ENCODE peak calls at places on chromosomes 1 and 21, in six cellular contexts. Z, X, M, Q, D and A are unnamed samples.

GRCh38 chr1:179818743-179819173 is 58.8 kb downstream of the TOR1AIP2 start:
- DNase-seq in X (no peak), D (no peak), Q (peak; percentile 57), Z (no peak), M (peak; percentile 28), A (no peak)

GRCh38 chr1:206456577-206457375 is 13.5 kb upstream of the IKBKE start:
- DNase-seq in Q (no peak), M (no peak), D (no peak), X (no peak), Z (peak; percentile 70), A (no peak)

GRCh38 chr1:4939266-4939665 is 284.9 kb downstream of the AJAP1 start:
- DNase-seq in D (no peak), Z (no peak), Q (no peak), X (no peak), M (no peak), A (no peak)

GRCh38 chr1:67367370-67368345 is 60.0 kb downstream of the IL12RB2 start:
- DNase-seq in M (no peak), Z (no peak), Q (peak; percentile 82), D (no peak), X (peak; percentile 50), A (no peak)

GRCh38 chr1:183030053-183030452 is 6.8 kb downstream of the LAMC1 start:
- DNase-seq in D (no peak), X (no peak), M (no peak), Q (no peak), Z (no peak), A (no peak)

GRCh38 chr1:156689035-156689959 is 12.1 kb upstream of the NES start:
- DNase-seq in Z (peak; percentile 83), D (peak; percentile 87), Q (peak; percentile 84), M (peak; percentile 89), X (peak; percentile 56), A (peak; percentile 68)

GRCh38 chr21:33866851-33867250 is 48.8 kb downstream of the ATP5PO start:
- DNase-seq in M (no peak), D (no peak), Q (no peak), Z (no peak), X (no peak), A (no peak)

GRCh38 chr1:241475688-241476087 is 43.9 kb downstream of the FH start:
- DNase-seq in Q (no peak), Z (peak; percentile 10), X (no peak), D (no peak), M (no peak), A (no peak)

GRCh38 chr1:15803380-15803779 is 4.1 kb downstream of the UQCRHL start:
- DNase-seq in M (no peak), Q (no peak), D (no peak), X (no peak), Z (no peak), A (no peak)
- TF ChIP-seq CTCF in M (peak; percentile 30), Q (peak; percentile 12), D (peak; percentile 39), X (no peak), Z (no peak), A (peak; percentile 11)

GRCh38 chr1:201190624-201191051 is at the start of gene IGFN1:
- DNase-seq in X (no peak), Z (no peak), D (no peak), Q (no peak), M (no peak), A (no peak)
- TF ChIP-seq CTCF in X (no peak), Z (no peak), D (no peak), Q (no peak), M (no peak), A (no peak)

GRCh38 chr1:218259800-218260199 is 25.3 kb upstream of the RRP15 start:
- DNase-seq in Z (no peak), D (peak; percentile 21), M (no peak), X (no peak), Q (no peak), A (no peak)
- TF ChIP-seq CTCF in Z (peak; percentile 28), D (no peak), M (no peak), X (no peak), Q (no peak), A (no peak)

GRCh38 chr1:27928216-27928954 is 6.4 kb upstream of the SMPDL3B start:
- DNase-seq in D (no peak), Z (no peak), Q (no peak), M (no peak), X (no peak), A (no peak)
- TF ChIP-seq CTCF in D (no peak), Z (no peak), Q (no peak), M (no peak), X (no peak), A (no peak)

DNA sequence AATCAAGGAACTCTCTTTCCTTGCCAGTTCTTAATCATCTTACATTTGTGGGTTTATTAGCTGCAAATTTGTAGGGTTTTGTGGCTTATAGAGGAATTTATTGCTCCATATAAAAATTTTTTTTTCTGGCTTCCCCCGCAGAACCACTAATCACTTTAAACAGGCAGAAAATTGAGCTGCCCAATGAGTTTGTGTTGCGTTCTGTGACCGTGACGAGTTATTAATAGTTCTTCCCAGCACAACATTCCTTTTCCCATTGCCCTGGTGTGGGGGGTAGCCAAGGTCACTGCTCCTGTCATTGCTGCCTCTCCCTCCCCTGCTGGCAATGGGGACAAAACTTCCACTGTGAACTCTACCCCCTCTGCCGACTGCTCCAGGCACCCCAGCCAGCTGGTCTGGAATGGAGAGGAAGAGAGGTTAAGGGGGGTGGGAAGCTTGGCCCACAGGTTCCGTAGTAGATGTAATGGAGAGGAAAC is 55.1 kb downstream of the UBE2T start:
- DNase-seq in X (no peak), M (peak; percentile 91), Q (peak; percentile 40), D (no peak), Z (no peak), A (no peak)
- TF ChIP-seq CTCF in X (no peak), M (peak; percentile 45), Q (no peak), D (no peak), Z (no peak), A (no peak)

DNA sequence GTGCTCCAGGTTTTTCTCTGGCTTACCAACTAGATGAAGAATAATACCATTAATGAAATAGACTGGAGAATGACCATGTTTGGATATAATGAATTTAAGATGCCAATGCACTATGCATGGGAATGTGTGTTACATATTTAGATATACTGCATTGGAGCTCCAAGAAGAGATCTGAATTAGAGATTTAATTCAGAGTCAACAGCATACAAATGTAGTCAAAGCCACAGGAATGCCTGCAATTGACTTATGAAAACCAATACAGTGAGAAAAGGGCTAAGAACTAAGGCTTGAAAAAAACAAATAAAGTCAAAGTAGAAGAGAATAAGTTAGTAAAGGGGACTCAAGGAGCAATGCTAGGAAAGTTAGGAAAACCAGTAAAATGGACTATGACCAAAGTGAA is 59.1 kb downstream of the USP24 start:
- DNase-seq in M (no peak), Z (no peak), X (no peak), Q (no peak), D (no peak), A (no peak)
- TF ChIP-seq CTCF in M (no peak), Z (no peak), X (no peak), Q (no peak), D (no peak), A (no peak)

GRCh38 chr1:147600119-147601111 is 59.1 kb downstream of the BCL9 start:
- DNase-seq in Z (peak; percentile 18), D (no peak), X (peak; percentile 40), Q (no peak), M (no peak), A (no peak)
- TF ChIP-seq CTCF in Z (no peak), D (peak; percentile 28), X (no peak), Q (no peak), M (no peak), A (no peak)